ENCODE peak calls at places on chromosomes 7 and 10, in nine cellular contexts. Z, R, C, D, L, G, A, V and I are unnamed samples.

GRCh38 chr7:7861211-7861633 is 107.4 kb upstream of the GLCCI1 start:
- DNase-seq in A (peak), G (peak), L (no peak), Z (no peak), C (no peak), D (no peak), R (peak), V (no peak), I (peak)

GRCh38 chr10:48536916-48537890 is 67.7 kb downstream of the ARHGAP22 start:
- DNase-seq in R (no peak), D (no peak), L (no peak), A (no peak), G (no peak), V (no peak), Z (no peak), C (no peak), I (no peak)

GRCh38 chr10:124641282-124642075 is 102.7 kb downstream of the FAM53B start:
- DNase-seq in G (no peak), D (no peak), V (no peak), Z (peak), R (no peak), A (no peak), L (no peak), C (no peak), I (peak)

GRCh38 chr7:114047889-114048288 is 129.1 kb upstream of the PPP1R3A start:
- DNase-seq in D (no peak), Z (no peak), V (no peak), A (no peak), C (no peak), G (peak), L (no peak), R (no peak), I (peak)

GRCh38 chr7:22576941-22577927 is 77.2 kb upstream of the STEAP1B start:
- DNase-seq in D (no peak), G (peak), V (no peak), Z (no peak), R (no peak), A (no peak), C (no peak), L (no peak), I (peak)

GRCh38 chr10:110863956-110864355 is 7.8 kb upstream of the PDCD4 start:
- DNase-seq in D (no peak), G (no peak), C (no peak), R (no peak), L (no peak), A (no peak), Z (no peak), V (no peak), I (no peak)

GRCh38 chr10:109977382-109977806 is 30.4 kb upstream of the ADD3 start:
- DNase-seq in Z (no peak), D (no peak), L (no peak), G (no peak), R (no peak), A (no peak), V (no peak), C (no peak), I (peak)

GRCh38 chr10:98621630-98622029 is 174.9 kb upstream of the HPS1 start:
- DNase-seq in R (no peak), A (no peak), L (no peak), G (no peak), Z (no peak), C (no peak), D (no peak), V (no peak), I (no peak)

GRCh38 chr7:50812847-50813475 is 30.3 kb upstream of the GRB10 start:
- DNase-seq in G (peak), A (no peak), C (no peak), V (no peak), L (no peak), D (no peak), R (no peak), Z (peak), I (peak)

GRCh38 chr7:115300228-115300870 is 378.5 kb downstream of the MDFIC start:
- DNase-seq in L (no peak), V (no peak), A (no peak), C (no peak), G (no peak), Z (no peak), R (no peak), D (no peak), I (peak)

GRCh38 chr10:7119325-7120015 is 291.4 kb downstream of the SFMBT2 start:
- DNase-seq in A (no peak), L (no peak), Z (no peak), D (no peak), R (no peak), G (peak), C (no peak), V (no peak), I (no peak)

GRCh38 chr10:14291296-14291695 is 39.4 kb downstream of the FRMD4A start:
- DNase-seq in V (no peak), R (no peak), C (no peak), A (no peak), L (no peak), D (no peak), Z (no peak), G (no peak), I (no peak)

GRCh38 chr10:13792011-13792410 is 205.2 kb downstream of the PRPF18 start:
- DNase-seq in A (peak), R (no peak), V (no peak), C (no peak), Z (peak), L (no peak), G (no peak), D (no peak), I (no peak)

GRCh38 chr10:86073199-86073977 is 293.2 kb downstream of the GRID1 start:
- DNase-seq in D (no peak), Z (no peak), C (no peak), V (no peak), G (no peak), R (no peak), L (no peak), A (no peak), I (no peak)

GRCh38 chr7:102424787-102425218 is 8.6 kb upstream of the ORAI2 start:
- DNase-seq in C (no peak), G (no peak), L (no peak), A (no peak), Z (no peak), V (no peak), R (no peak), D (no peak), I (no peak)

GRCh38 chr7:66183700-66184099 is 21.4 kb upstream of the TPST1 start:
- DNase-seq in A (no peak), R (peak), Z (no peak), D (no peak), G (no peak), C (no peak), L (no peak), V (no peak), I (peak)

GRCh38 chr10:22573820-22574569 is 140.4 kb downstream of the PIP4K2A start:
- DNase-seq in G (no peak), R (peak), Z (no peak), V (no peak), A (no peak), C (no peak), D (no peak), L (no peak), I (peak)

GRCh38 chr7:36278767-36279171 is 110.9 kb upstream of the ANLN start:
- DNase-seq in Z (no peak), A (no peak), R (peak), G (no peak), V (no peak), D (no peak), L (no peak), C (no peak), I (no peak)

GRCh38 chr7:131480384-131481315 is 75.8 kb downstream of the PODXL start:
- DNase-seq in L (no peak), Z (no peak), A (no peak), C (no peak), R (peak), D (no peak), G (no peak), V (no peak), I (peak)

GRCh38 chr7:135512135-135512887 is 2.4 kb upstream of the CNOT4 start:
- DNase-seq in V (no peak), D (no peak), A (peak), C (no peak), L (peak), G (peak), Z (no peak), R (peak), I (peak)

GRCh38 chr10:49164587-49165188 is 23.5 kb downstream of the TMEM273 start:
- DNase-seq in L (no peak), C (peak), D (no peak), A (peak), G (no peak), V (no peak), Z (no peak), R (peak), I (no peak)

GRCh38 chr7:85464042-85464651 is 277.3 kb upstream of the SEMA3D start:
- DNase-seq in L (no peak), V (no peak), Z (no peak), G (no peak), A (peak), R (no peak), C (no peak), D (no peak), I (no peak)

GRCh38 chr10:99329891-99330674 is 927 bp downstream of the CNNM1 start:
- DNase-seq in R (no peak), L (peak), D (peak), A (peak), Z (no peak), V (no peak), G (peak), C (peak), I (no peak)

GRCh38 chr10:116431598-116431997 is 4.0 kb downstream of the PNLIPRP3 start:
- DNase-seq in A (no peak), G (no peak), D (no peak), Z (no peak), R (no peak), L (no peak), C (no peak), V (no peak), I (no peak)

GRCh38 chr7:22677680-22678079 is 49.3 kb upstream of the IL6 start:
- DNase-seq in Z (no peak), R (no peak), D (no peak), C (no peak), G (no peak), V (no peak), L (no peak), A (no peak), I (no peak)

GRCh38 chr7:128409435-128410091 is at the start of gene IMPDH1:
- DNase-seq in G (peak), C (peak), A (peak), R (peak), Z (peak), V (peak), D (peak), L (peak), I (peak)

GRCh38 chr10:104325436-104326430 is 12.5 kb downstream of the ITPRIP start:
- DNase-seq in Z (peak), C (no peak), A (no peak), L (no peak), V (no peak), D (no peak), R (no peak), G (no peak), I (no peak)

GRCh38 chr10:20877986-20878979 is 18.8 kb downstream of the NEBL start:
- DNase-seq in D (no peak), V (no peak), Z (no peak), R (no peak), L (no peak), C (no peak), G (peak), A (no peak), I (peak)

GRCh38 chr10:63712717-63713115 is 191.5 kb downstream of the REEP3 start:
- DNase-seq in L (no peak), Z (no peak), G (no peak), D (no peak), V (no peak), R (no peak), C (no peak), A (no peak), I (no peak)

GRCh38 chr10:514137-514671 is 175.3 kb downstream of the DIP2C start:
- DNase-seq in V (peak), D (peak), G (no peak), R (no peak), A (peak), L (peak), Z (peak), C (no peak), I (no peak)